ENCODE peak calls at places on chromosome 15, in ten cellular contexts. H is GM20000; F is fibroblast of pulmonary artery; Y is Peyer's patch; W is NCI-H1417 treated with DMSO at 0.1 percent for 48 hours; K is naive thymus-derived CD4-positive, alpha-beta T cell; P is frontal cortex; G is activated CD8-positive, alpha-beta memory T cell treated with anti-CD3 and anti-CD28 coated beads for 4 hours; L is H7; N is left colon. A is an unnamed sample.

GRCh38 chr15:98131924-98132323 is 171.4 kb downstream of the ARRDC4 start:
- DNase-seq in Y (no peak), N (no peak), F (no peak), W (no peak), G (no peak), K (no peak), L (no peak), P (no peak), H (no peak), A (no peak)

GRCh38 chr15:62402687-62403086 is 237.6 kb upstream of the C2CD4B start:
- DNase-seq in N (no peak), F (no peak), L (no peak), Y (no peak), H (no peak), G (no peak), K (no peak), P (no peak), W (no peak), A (no peak)

GRCh38 chr15:84033793-84034553 is 201.6 kb upstream of the GOLGA6L4 start:
- DNase-seq in L (no peak), N (no peak), P (no peak), G (no peak), F (peak), K (no peak), H (no peak), W (no peak), Y (no peak), A (no peak)

GRCh38 chr15:28935316-28935715 is 49.5 kb downstream of the APBA2 start:
- DNase-seq in N (no peak), F (peak), K (peak), H (peak), P (no peak), W (no peak), L (peak), Y (peak), G (no peak), A (no peak)

GRCh38 chr15:57422113-57422754 is 45.9 kb downstream of the CGNL1 start:
- DNase-seq in G (no peak), P (no peak), K (no peak), L (no peak), F (peak), N (no peak), H (no peak), W (no peak), Y (no peak), A (no peak)

GRCh38 chr15:77107068-77107467 is 36.2 kb upstream of the TSPAN3 start:
- DNase-seq in F (peak), Y (no peak), K (no peak), G (no peak), L (no peak), N (no peak), H (no peak), W (no peak), P (no peak), A (no peak)

GRCh38 chr15:31472636-31473383 is 146.2 kb downstream of the KLF13 start:
- DNase-seq in P (no peak), G (no peak), H (peak), Y (no peak), K (peak), N (no peak), F (peak), L (peak), W (no peak), A (no peak)

GRCh38 chr15:70182858-70183695 is 85.4 kb upstream of the TLE3 start:
- DNase-seq in W (no peak), Y (no peak), H (no peak), K (no peak), N (no peak), P (no peak), G (no peak), L (peak), F (no peak), A (no peak)

GRCh38 chr15:96585634-96586386 is 255.3 kb downstream of the NR2F2 start:
- DNase-seq in K (no peak), G (no peak), W (no peak), Y (no peak), H (no peak), L (peak), P (no peak), N (no peak), F (peak), A (no peak)

GRCh38 chr15:26870346-26870745 is 3.5 kb downstream of the GABRA5 start:
- DNase-seq in Y (no peak), P (no peak), F (no peak), W (no peak), K (no peak), N (no peak), L (no peak), H (no peak), G (no peak), A (no peak)

GRCh38 chr15:95911570-95912279 is 418.8 kb upstream of the NR2F2 start:
- DNase-seq in Y (no peak), P (no peak), G (no peak), H (no peak), W (no peak), K (no peak), N (no peak), L (no peak), F (no peak), A (no peak)

GRCh38 chr15:66148187-66148586 is 105.4 kb downstream of the MEGF11 start:
- DNase-seq in H (no peak), L (no peak), K (no peak), G (no peak), Y (no peak), N (no peak), W (no peak), P (no peak), F (no peak), A (no peak)

GRCh38 chr15:70588613-70589012 is 174.7 kb downstream of the UACA start:
- DNase-seq in L (no peak), W (no peak), N (no peak), F (no peak), K (no peak), H (no peak), Y (no peak), G (no peak), P (no peak), A (no peak)

GRCh38 chr15:70912187-70912586 is 19.6 kb downstream of the LRRC49 start:
- DNase-seq in L (no peak), Y (no peak), H (no peak), P (no peak), W (no peak), K (no peak), G (no peak), N (no peak), F (no peak), A (no peak)

GRCh38 chr15:67882487-67883227 is 42.8 kb upstream of the RNU6-1 start:
- DNase-seq in W (no peak), H (peak), K (peak), Y (no peak), P (no peak), F (peak), G (no peak), N (no peak), L (no peak), A (no peak)

GRCh38 chr15:66102563-66103292 is 150.8 kb downstream of the MEGF11 start:
- DNase-seq in N (no peak), Y (no peak), F (no peak), G (no peak), L (no peak), K (no peak), W (no peak), H (no peak), P (no peak), A (no peak)